ENCODE peak calls at places on chromosomes 1 and 21, in six cellular contexts. W is neural progenitor cell, C is aorta, V is lower lobe of right lung, Z is A549, Q is right lobe of liver. D is an unnamed sample.
A peak's percentile ranks its signal among the peaks of the same experiment; 100 is the strongest.

GRCh38 chr1:201511925-201512539 is 5.1 kb upstream of the CSRP1 start:
- DNase-seq in W (peak; percentile 54), C (peak; percentile 82), V (peak; percentile 83), Z (no peak), Q (peak; percentile 65), D (no peak)

GRCh38 chr1:235069577-235070563 is 58.8 kb downstream of the TOMM20 start:
- DNase-seq in W (no peak), C (peak; percentile 91), V (peak; percentile 85), Z (peak; percentile 47), Q (peak; percentile 92), D (peak; percentile 89)

GRCh38 chr1:114320586-114320985 is 166.9 kb upstream of the SYT6 start:
- DNase-seq in W (no peak), C (no peak), V (no peak), Z (no peak), Q (no peak), D (no peak)

GRCh38 chr1:204410764-204411450 is 710 bp downstream of the PPP1R15B start:
- DNase-seq in W (peak; percentile 40), C (no peak), V (peak; percentile 75), Z (no peak), Q (peak; percentile 67), D (peak; percentile 86)

GRCh38 chr21:35904995-35905972 is 155.0 kb downstream of the SETD4 start:
- DNase-seq in W (no peak), C (peak; percentile 80), V (no peak), Z (no peak), Q (no peak), D (no peak)

GRCh38 chr1:34398205-34398915 is 221.7 kb downstream of the C1orf94 start:
- DNase-seq in W (no peak), C (no peak), V (no peak), Z (no peak), Q (no peak), D (no peak)

GRCh38 chr1:98921817-98922216 is 82.8 kb downstream of the PLPPR5 start:
- DNase-seq in W (no peak), C (no peak), V (no peak), Z (no peak), Q (no peak), D (no peak)

GRCh38 chr1:95308276-95308675 is 74.3 kb downstream of the RWDD3 start:
- DNase-seq in W (no peak), C (no peak), V (no peak), Z (no peak), Q (no peak), D (no peak)

GRCh38 chr1:205805082-205805711 is 7.8 kb downstream of the SLC41A1 start:
- DNase-seq in W (no peak), C (peak; percentile 72), V (no peak), Z (no peak), Q (no peak), D (no peak)

GRCh38 chr1:230002164-230002803 is 64.8 kb upstream of the GALNT2 start:
- DNase-seq in W (peak; percentile 59), C (no peak), V (no peak), Z (no peak), Q (peak; percentile 35), D (no peak)

GRCh38 chr1:204075116-204075636 is 2.3 kb downstream of the SOX13 start:
- DNase-seq in W (peak; percentile 68), C (peak; percentile 79), V (no peak), Z (no peak), Q (peak; percentile 72), D (no peak)

GRCh38 chr1:7549277-7549676 is 221.8 kb upstream of the VAMP3 start:
- DNase-seq in W (no peak), C (peak; percentile 47), V (peak; percentile 36), Z (peak; percentile 70), Q (no peak), D (no peak)

GRCh38 chr1:1907098-1907736 is 7.8 kb upstream of the CALML6 start:
- DNase-seq in W (no peak), C (peak; percentile 81), V (peak; percentile 51), Z (no peak), Q (peak; percentile 38), D (no peak)

GRCh38 chr1:245614986-245615385 is 460.2 kb downstream of the KIF26B start:
- DNase-seq in W (no peak), C (no peak), V (no peak), Z (no peak), Q (no peak), D (no peak)

GRCh38 chr1:2630498-2631135 is 2.2 kb downstream of the MMEL1 start:
- DNase-seq in W (no peak), C (no peak), V (no peak), Z (no peak), Q (no peak), D (no peak)

GRCh38 chr1:209884249-209884648 is 53.8 kb upstream of the SYT14 start:
- DNase-seq in W (no peak), C (no peak), V (no peak), Z (no peak), Q (no peak), D (no peak)

GRCh38 chr1:152585586-152585985 is 5.3 kb upstream of the LCE3D start:
- DNase-seq in W (no peak), C (no peak), V (no peak), Z (no peak), Q (no peak), D (no peak)

GRCh38 chr1:39134768-39135333 is 69.6 kb upstream of the MACF1 start:
- DNase-seq in W (no peak), C (no peak), V (no peak), Z (no peak), Q (no peak), D (no peak)

GRCh38 chr1:39130297-39130696 is 74.2 kb upstream of the MACF1 start:
- DNase-seq in W (no peak), C (no peak), V (no peak), Z (no peak), Q (no peak), D (no peak)

GRCh38 chr1:39132505-39133339 is 71.8 kb upstream of the MACF1 start:
- DNase-seq in W (peak; percentile 94), C (peak; percentile 86), V (peak; percentile 87), Z (peak; percentile 22), Q (peak; percentile 88), D (peak; percentile 89)

GRCh38 chr1:39131940-39132339 is 72.6 kb upstream of the MACF1 start:
- DNase-seq in W (peak; percentile 13), C (no peak), V (no peak), Z (no peak), Q (no peak), D (no peak)

DNA sequence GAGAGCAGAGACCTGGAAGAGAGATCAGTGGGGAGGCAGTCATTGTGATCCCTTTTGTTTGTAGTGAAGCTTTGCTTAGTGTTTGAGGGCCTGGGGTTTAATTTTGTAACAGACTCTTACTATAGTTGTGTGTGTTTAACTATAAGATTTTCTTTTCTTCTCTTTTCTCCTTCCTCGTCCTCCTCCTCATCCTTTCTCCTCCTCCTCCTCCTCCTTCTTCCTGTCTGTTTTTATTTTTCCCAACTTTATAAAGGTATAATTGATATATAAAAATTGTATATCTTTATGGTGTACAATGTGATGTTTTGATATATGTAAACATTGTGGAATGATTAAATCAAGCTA is 71.2 kb upstream of the MACF1 start:
- DNase-seq in W (no peak), C (no peak), V (no peak), Z (no peak), Q (no peak), D (no peak)
- H3K27ac ChIP-seq in W (peak overlapping the region; percentile 99), C (no peak overlapping the region), V (peak overlapping the region; percentile 83), Z (peak overlapping the region; percentile 82), Q (peak overlapping the region; percentile 66), D (peak overlapping the region; percentile 89)

DNA sequence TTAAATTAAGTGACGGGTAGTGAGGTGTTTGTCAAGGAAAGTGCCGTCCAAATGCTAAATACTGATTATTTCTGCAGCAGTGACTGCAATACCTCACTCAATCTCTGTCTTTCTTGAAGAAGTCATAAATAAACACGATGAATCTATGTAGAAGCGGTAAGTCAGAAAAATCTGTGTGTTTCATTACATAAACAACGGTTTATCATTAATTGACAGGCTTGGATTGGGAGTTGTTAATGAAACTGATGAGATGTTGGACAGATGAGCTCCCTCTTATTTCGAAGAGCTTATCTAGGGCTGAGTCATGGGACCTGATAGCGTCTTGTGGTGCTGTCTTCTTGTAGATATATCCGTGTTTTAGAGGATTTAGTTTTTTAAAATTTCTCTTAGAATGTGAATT is 92.2 kb upstream of the SAMD11 start:
- DNase-seq in W (no peak), C (no peak), V (no peak), Z (no peak), Q (no peak), D (no peak)
- H3K27ac ChIP-seq in W (no peak overlapping the region), C (no peak overlapping the region), V (no peak overlapping the region), Z (no peak overlapping the region), Q (no peak overlapping the region), D (no peak overlapping the region)

GRCh38 chr1:231731262-231731661 is 104.7 kb downstream of the DISC1 start:
- DNase-seq in W (no peak), C (no peak), V (no peak), Z (no peak), Q (no peak), D (no peak)

GRCh38 chr1:231733672-231734071 is 107.1 kb downstream of the DISC1 start:
- DNase-seq in W (no peak), C (no peak), V (no peak), Z (no peak), Q (no peak), D (no peak)

GRCh38 chr1:231734417-231734816 is 107.8 kb downstream of the DISC1 start:
- DNase-seq in W (no peak), C (no peak), V (no peak), Z (no peak), Q (no peak), D (no peak)

GRCh38 chr1:231729541-231729940 is 103.0 kb downstream of the DISC1 start:
- DNase-seq in W (no peak), C (no peak), V (no peak), Z (no peak), Q (no peak), D (no peak)

GRCh38 chr1:231733063-231733462 is 106.5 kb downstream of the DISC1 start:
- DNase-seq in W (no peak), C (no peak), V (no peak), Z (no peak), Q (no peak), D (no peak)
- H3K27ac ChIP-seq in W (no peak overlapping the region), C (no peak overlapping the region), V (no peak overlapping the region), Z (no peak overlapping the region), Q (no peak overlapping the region), D (no peak overlapping the region)

GRCh38 chr1:78652019-78652560 is 2.5 kb downstream of the IFI44 start:
- DNase-seq in W (no peak), C (no peak), V (no peak), Z (no peak), Q (no peak), D (no peak)

GRCh38 chr1:78651247-78651646 is 1.6 kb downstream of the IFI44 start:
- DNase-seq in W (no peak), C (no peak), V (no peak), Z (no peak), Q (no peak), D (no peak)

GRCh38 chr1:78647238-78647637 is 2.4 kb upstream of the IFI44 start:
- DNase-seq in W (no peak), C (no peak), V (no peak), Z (no peak), Q (no peak), D (no peak)

GRCh38 chr1:78649628-78650027 is at the start of gene IFI44:
- DNase-seq in W (no peak), C (peak; percentile 87), V (peak; percentile 86), Z (no peak), Q (peak; percentile 76), D (peak; percentile 87)

DNA sequence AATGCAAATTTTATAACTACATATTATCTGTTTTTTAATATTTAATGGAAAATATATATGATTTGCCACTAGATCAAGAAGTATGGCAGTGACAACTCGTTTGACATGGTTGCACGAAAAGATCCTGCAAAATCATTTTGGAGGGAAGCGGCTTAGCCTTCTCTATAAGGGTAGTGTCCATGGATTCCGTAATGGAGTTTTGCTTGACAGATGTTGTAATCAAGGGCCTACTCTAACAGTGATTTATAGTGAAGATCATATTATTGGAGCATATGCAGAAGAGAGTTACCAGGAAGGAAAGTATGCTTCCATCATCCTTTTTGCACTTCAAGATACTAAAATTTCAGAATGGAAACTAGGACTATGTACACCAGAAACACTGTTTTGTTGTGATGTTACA is 483 bp downstream of the IFI44 start:
- DNase-seq in W (no peak), C (no peak), V (no peak), Z (no peak), Q (no peak), D (no peak)
- H3K27ac ChIP-seq in W (no peak overlapping the region), C (no peak overlapping the region), V (peak overlapping the region; percentile 75), Z (no peak overlapping the region), Q (peak overlapping the region; percentile 47), D (peak overlapping the region; percentile 4)